ENCODE peak calls at places on chromosomes 2 and 18, in six cellular contexts. N is body of pancreas, W is fibroblast of lung, Y is Peyer's patch, Z is progenitor cell of endocrine pancreas, H is WTC11. P is an unnamed sample.

GRCh38 chr2:14475994-14476393 is 156.5 kb upstream of the LRATD1 start:
- DNase-seq in N (no peak), W (peak; percentile 1), Y (no peak), Z (no peak), H (no peak), P (no peak)

GRCh38 chr2:236237468-236238190 is 26.6 kb downstream of the ASB18 start:
- DNase-seq in N (no peak), W (no peak), Y (no peak), Z (peak; percentile 37), H (peak; percentile 72), P (no peak)

GRCh38 chr18:47050468-47050867 is 15.0 kb upstream of the ELOA2 start:
- DNase-seq in N (peak; percentile 15), W (peak; percentile 67), Y (peak; percentile 50), Z (no peak), H (no peak), P (no peak)

GRCh38 chr2:263022-263738 is 652 bp downstream of the SH3YL1 start:
- DNase-seq in N (peak; percentile 29), W (no peak), Y (no peak), Z (no peak), H (no peak), P (no peak)

GRCh38 chr2:23826079-23826478 is 100.8 kb downstream of the ATAD2B start:
- DNase-seq in N (no peak), W (no peak), Y (no peak), Z (no peak), H (no peak), P (no peak)

GRCh38 chr18:35289293-35290069 is 548 bp downstream of the ZSCAN30 start:
- DNase-seq in N (peak; percentile 47), W (peak; percentile 18), Y (no peak), Z (no peak), H (peak; percentile 26), P (no peak)

GRCh38 chr2:174610243-174610995 is 12.8 kb upstream of the WIPF1 start:
- DNase-seq in N (no peak), W (no peak), Y (no peak), Z (no peak), H (no peak), P (no peak)

GRCh38 chr2:233455006-233455405 is 100.7 kb downstream of the DGKD start:
- DNase-seq in N (no peak), W (no peak), Y (no peak), Z (no peak), H (no peak), P (no peak)

GRCh38 chr2:152792973-152793372 is 74.6 kb downstream of the ARL6IP6 start:
- DNase-seq in N (no peak), W (no peak), Y (no peak), Z (no peak), H (no peak), P (no peak)

GRCh38 chr2:59899692-59900091 is 653.8 kb downstream of the BCL11A start:
- DNase-seq in N (no peak), W (no peak), Y (no peak), Z (no peak), H (no peak), P (no peak)

GRCh38 chr2:232147440-232148077 is 186.0 kb downstream of the DIS3L2 start:
- DNase-seq in N (no peak), W (no peak), Y (no peak), Z (no peak), H (no peak), P (no peak)
- TF ChIP-seq CTCF in N (no peak), W (no peak), Y (no peak), Z (no peak), H (no peak), P (no peak)

DNA sequence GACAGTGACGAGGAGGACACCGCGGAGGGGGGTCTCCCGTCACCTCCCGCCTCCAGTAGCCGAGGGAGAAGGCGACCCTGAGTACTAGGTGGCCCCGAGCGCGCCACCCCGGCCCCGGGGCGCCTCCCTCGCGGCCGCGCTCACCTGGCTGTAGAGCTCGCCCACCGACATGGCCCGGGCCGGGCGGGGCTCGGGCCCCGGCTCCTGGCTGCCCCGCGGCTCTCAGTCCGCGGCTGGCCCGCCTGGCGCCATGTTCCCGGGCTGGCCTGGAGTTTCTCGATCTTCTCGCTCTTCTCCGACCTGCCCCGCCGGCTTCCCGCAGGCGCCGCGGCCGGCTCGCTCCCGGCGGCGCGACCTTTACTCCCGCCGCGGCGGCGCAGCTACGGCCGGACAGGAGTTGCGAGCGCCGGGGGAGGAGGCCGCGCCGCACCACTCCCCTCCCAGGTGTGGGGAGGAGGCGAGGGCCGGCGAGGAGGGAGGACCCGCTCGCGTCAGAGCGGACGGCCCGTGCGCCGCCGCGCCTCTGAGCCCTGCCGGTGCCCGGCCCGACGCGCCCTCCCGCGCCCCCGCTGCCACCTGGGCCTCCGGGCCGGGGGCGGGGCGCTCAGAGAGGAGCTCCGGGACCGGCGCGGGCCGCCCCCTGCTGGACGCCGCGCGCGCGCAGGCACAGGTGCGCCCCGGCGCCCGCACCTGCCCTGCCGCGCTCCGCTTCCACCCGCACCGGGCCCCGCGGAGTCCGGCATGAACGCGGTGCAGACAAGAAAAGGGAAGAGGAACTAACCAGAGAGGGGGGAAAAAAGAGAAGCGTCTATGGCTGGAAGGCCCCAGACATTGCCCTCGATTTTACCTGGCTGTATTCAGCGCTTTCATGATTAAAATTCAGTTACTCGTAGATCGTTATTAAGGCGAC is at the start of gene MYO5B:
- DNase-seq in N (peak; percentile 92), W (no peak), Y (peak; percentile 90), Z (peak; percentile 79), H (peak; percentile 71), P (peak; percentile 81)
- TF ChIP-seq CTCF in N (peak; percentile 98), W (no peak), Y (peak; percentile 90), Z (peak; percentile 72), H (peak; percentile 46), P (peak; percentile 72)

DNA sequence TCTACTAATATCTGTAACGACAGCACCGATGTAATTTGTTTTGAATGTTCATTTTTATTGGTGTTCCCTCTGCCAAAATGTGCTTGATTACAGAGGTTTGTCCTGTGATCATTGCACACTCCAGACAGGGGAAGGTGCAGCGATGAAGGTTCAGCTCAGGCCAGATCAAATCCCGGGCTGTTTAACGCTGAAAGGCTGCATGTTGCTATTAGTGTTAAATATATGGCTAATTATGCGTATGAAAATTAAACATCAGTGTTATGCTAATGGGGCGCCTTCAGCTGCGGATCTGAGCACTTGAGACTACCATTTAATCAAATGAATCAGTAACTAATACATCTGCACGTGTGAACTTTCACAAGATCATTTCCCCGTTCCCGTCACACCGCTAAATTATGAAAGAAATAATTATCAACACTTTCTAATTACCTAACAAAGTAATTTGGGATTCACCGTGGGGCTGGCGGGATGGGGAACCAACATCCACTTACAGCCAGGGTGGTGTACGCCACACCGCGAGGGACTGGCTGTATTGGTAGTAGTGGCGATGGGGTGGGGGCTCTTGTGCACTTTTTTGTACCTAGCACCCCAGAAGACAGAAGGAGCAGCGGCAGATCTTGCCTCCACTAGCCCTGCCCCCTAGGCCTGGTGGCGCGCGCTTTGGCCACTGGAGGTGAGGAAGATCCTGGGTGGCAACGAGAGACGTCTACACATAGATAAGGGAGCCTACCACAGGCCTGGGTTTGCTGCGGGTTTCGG is 1.4 kb upstream of the DLX1 start:
- DNase-seq in N (no peak), W (no peak), Y (no peak), Z (no peak), H (peak; percentile 36), P (no peak)
- TF ChIP-seq CTCF in N (no peak), W (no peak), Y (no peak), Z (no peak), H (no peak), P (no peak)

DNA sequence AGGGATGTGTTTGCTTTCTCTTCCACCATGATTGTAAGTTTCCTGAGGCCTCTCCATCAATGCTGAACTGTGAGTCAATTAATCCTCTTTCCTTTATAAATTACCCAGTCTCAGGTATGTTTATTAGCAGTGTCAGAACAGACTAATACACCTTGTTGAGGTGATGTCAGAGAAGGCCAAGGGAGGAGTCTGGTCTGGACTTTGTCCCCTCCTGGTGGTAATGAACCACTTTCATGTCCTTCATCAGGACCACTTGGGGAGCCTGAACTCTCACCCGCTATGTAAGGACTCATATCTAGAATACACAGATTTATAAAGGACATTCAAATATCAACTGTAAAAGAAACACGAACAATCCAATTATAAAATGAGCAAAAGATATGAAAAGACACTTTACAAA is 2.9 kb upstream of the CTAGE1 start:
- DNase-seq in N (no peak), W (no peak), Y (peak; percentile 58), Z (no peak), H (no peak), P (no peak)
- TF ChIP-seq CTCF in N (no peak), W (no peak), Y (no peak), Z (no peak), H (no peak), P (no peak)

GRCh38 chr2:189412330-189412953 is 28.8 kb upstream of the WDR75 start:
- DNase-seq in N (peak; percentile 37), W (peak; percentile 89), Y (peak; percentile 52), Z (peak; percentile 20), H (peak; percentile 19), P (no peak)
- TF ChIP-seq CTCF in N (peak; percentile 78), W (peak; percentile 62), Y (peak; percentile 87), Z (peak; percentile 85), H (peak; percentile 52), P (peak; percentile 93)

GRCh38 chr2:46960618-46961017 is 45.0 kb upstream of the MCFD2 start:
- DNase-seq in N (no peak), W (no peak), Y (no peak), Z (no peak), H (no peak), P (no peak)
- TF ChIP-seq CTCF in N (no peak), W (no peak), Y (no peak), Z (no peak), H (no peak), P (no peak)

GRCh38 chr2:127859712-127860085 is 1.7 kb upstream of the POLR2D start:
- DNase-seq in N (peak; percentile 93), W (no peak), Y (peak; percentile 92), Z (peak; percentile 75), H (peak; percentile 85), P (peak; percentile 77)
- TF ChIP-seq CTCF in N (no peak), W (no peak), Y (no peak), Z (no peak), H (no peak), P (no peak)

DNA sequence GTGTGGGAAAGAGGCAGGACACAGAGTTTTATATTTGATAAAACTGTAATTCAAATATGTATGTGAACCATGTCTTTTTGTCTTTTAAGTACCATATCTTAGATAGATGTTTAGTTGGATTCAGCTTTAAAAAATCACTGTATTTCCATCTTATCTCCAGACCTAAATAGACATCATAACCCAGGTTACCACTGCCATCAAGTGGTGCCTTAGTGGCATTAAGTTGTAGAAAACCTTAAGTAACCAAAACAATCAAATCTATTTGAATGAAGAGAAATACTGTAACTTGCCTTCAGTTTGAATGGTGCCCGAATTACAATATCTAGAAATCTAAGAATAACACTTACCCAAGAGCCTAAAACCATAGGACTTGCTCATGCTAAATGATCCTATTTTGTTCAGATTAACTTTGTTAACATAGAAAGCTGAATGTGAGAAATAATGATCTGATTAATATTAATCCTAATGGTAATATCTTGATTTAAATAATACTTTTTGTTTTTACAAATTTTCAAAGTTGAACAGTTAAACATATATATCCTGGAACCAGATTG is 92.5 kb upstream of the MAP2 start:
- DNase-seq in N (peak; percentile 17), W (peak; percentile 70), Y (no peak), Z (no peak), H (no peak), P (no peak)
- TF ChIP-seq CTCF in N (peak; percentile 75), W (peak; percentile 44), Y (peak; percentile 18), Z (peak; percentile 68), H (peak; percentile 34), P (peak; percentile 71)

P was measured in type B pancreatic cell.